ENCODE peak calls at places on chromosomes 4 and X, in five cellular contexts. One of them, this sample, is unnamed. For H3K4me1, the result is how much of the 10 kb centered on the place peaks cover.

GRCh38 chr4:8595237-8596087 is 2.9 kb downstream of the CPZ start:
- DNase-seq in small intestine: peak
- DNase-seq in esophagus squamous epithelium: no peak
- DNase-seq in endodermal cell: no peak
- DNase-seq in ovary: no peak
- DNase-seq in this sample: no peak

GRCh38 chr4:188428935-188429334 is 289.7 kb downstream of the TRIML1 start:
- DNase-seq in small intestine: no peak
- DNase-seq in esophagus squamous epithelium: no peak
- DNase-seq in endodermal cell: no peak
- DNase-seq in ovary: no peak
- DNase-seq in this sample: no peak

GRCh38 chr4:41177016-41177415 is 37.3 kb downstream of the APBB2 start:
- DNase-seq in small intestine: no peak
- DNase-seq in esophagus squamous epithelium: no peak
- DNase-seq in endodermal cell: no peak
- DNase-seq in ovary: no peak
- DNase-seq in this sample: no peak

GRCh38 chr4:95546236-95546635 is 2.5 kb downstream of the UNC5C start:
- DNase-seq in small intestine: no peak
- DNase-seq in esophagus squamous epithelium: no peak
- DNase-seq in endodermal cell: no peak
- DNase-seq in ovary: no peak
- DNase-seq in this sample: no peak

GRCh38 chr4:118279920-118280432 is 72.8 kb downstream of the PRSS12 start:
- DNase-seq in small intestine: no peak
- DNase-seq in esophagus squamous epithelium: no peak
- DNase-seq in endodermal cell: no peak
- DNase-seq in ovary: no peak
- DNase-seq in this sample: no peak

GRCh38 chr4:126748736-126749135 is 884.0 kb upstream of the INTU start:
- DNase-seq in small intestine: no peak
- DNase-seq in esophagus squamous epithelium: no peak
- DNase-seq in endodermal cell: no peak
- DNase-seq in ovary: no peak
- DNase-seq in this sample: no peak

GRCh38 chrX:290476-291166 is 9.4 kb downstream of the PLCXD1 start:
- DNase-seq in small intestine: no peak
- DNase-seq in esophagus squamous epithelium: no peak
- DNase-seq in endodermal cell: no peak
- DNase-seq in ovary: no peak
- DNase-seq in this sample: no peak

GRCh38 chr4:9953089-9953488 is 68.2 kb downstream of the SLC2A9 start:
- DNase-seq in small intestine: no peak
- DNase-seq in esophagus squamous epithelium: no peak
- DNase-seq in endodermal cell: no peak
- DNase-seq in ovary: no peak
- DNase-seq in this sample: no peak

GRCh38 chr4:106806158-106806797 is 229.8 kb downstream of the DKK2 start:
- DNase-seq in small intestine: no peak
- DNase-seq in esophagus squamous epithelium: no peak
- DNase-seq in endodermal cell: no peak
- DNase-seq in ovary: no peak
- DNase-seq in this sample: no peak

GRCh38 chrX:132216806-132217202 is 2.4 kb downstream of the RAP2C start:
- DNase-seq in small intestine: peak
- DNase-seq in esophagus squamous epithelium: no peak
- DNase-seq in endodermal cell: no peak
- DNase-seq in ovary: no peak
- DNase-seq in this sample: no peak

GRCh38 chrX:47144626-47145407 is at the start of the genes NDUFB11 and RBM10:
- DNase-seq in small intestine: peak
- DNase-seq in esophagus squamous epithelium: peak
- DNase-seq in endodermal cell: peak
- DNase-seq in ovary: peak
- DNase-seq in this sample: peak

GRCh38 chr4:73729534-73730165 is 10.7 kb upstream of the CXCL8 start:
- DNase-seq in small intestine: peak
- DNase-seq in esophagus squamous epithelium: no peak
- DNase-seq in endodermal cell: peak
- DNase-seq in ovary: peak
- DNase-seq in this sample: peak

GRCh38 chrX:102765794-102766193 is 45.3 kb downstream of the GPRASP3 start:
- DNase-seq in small intestine: no peak
- DNase-seq in esophagus squamous epithelium: no peak
- DNase-seq in endodermal cell: no peak
- DNase-seq in ovary: no peak
- DNase-seq in this sample: no peak

GRCh38 chr4:72318771-72319170 is 250.2 kb downstream of the ADAMTS3 start:
- DNase-seq in small intestine: no peak
- DNase-seq in esophagus squamous epithelium: no peak
- DNase-seq in endodermal cell: no peak
- DNase-seq in ovary: no peak
- DNase-seq in this sample: no peak

GRCh38 chr4:36990108-36990872 is 254.3 kb upstream of the NWD2 start:
- DNase-seq in small intestine: no peak
- DNase-seq in esophagus squamous epithelium: no peak
- DNase-seq in endodermal cell: no peak
- DNase-seq in ovary: no peak
- DNase-seq in this sample: no peak

GRCh38 chr4:128812360-128812958 is 3.0 kb downstream of the JADE1 start:
- DNase-seq in small intestine: peak
- DNase-seq in esophagus squamous epithelium: no peak
- DNase-seq in endodermal cell: peak
- DNase-seq in ovary: no peak
- DNase-seq in this sample: peak

GRCh38 chr4:26325191-26325590 is 4.4 kb downstream of the RBPJ start:
- DNase-seq in small intestine: peak
- DNase-seq in esophagus squamous epithelium: no peak
- DNase-seq in endodermal cell: no peak
- DNase-seq in ovary: no peak
- DNase-seq in this sample: no peak

GRCh38 chr4:104743141-104743748 is 248.6 kb upstream of the CXXC4 start:
- DNase-seq in small intestine: no peak
- DNase-seq in esophagus squamous epithelium: no peak
- DNase-seq in endodermal cell: no peak
- DNase-seq in ovary: no peak
- DNase-seq in this sample: no peak

GRCh38 chr4:161642708-161643107 is 521.1 kb downstream of the FSTL5 start:
- DNase-seq in small intestine: no peak
- DNase-seq in esophagus squamous epithelium: no peak
- DNase-seq in endodermal cell: no peak
- DNase-seq in ovary: no peak
- DNase-seq in this sample: no peak

GRCh38 chr4:187480146-187481145 is 515.1 kb upstream of the ZFP42 start:
- DNase-seq in small intestine: no peak
- DNase-seq in esophagus squamous epithelium: no peak
- DNase-seq in endodermal cell: no peak
- DNase-seq in ovary: no peak
- DNase-seq in this sample: no peak

GRCh38 chr4:13088726-13089658 is 395.1 kb downstream of the RAB28 start:
- DNase-seq in small intestine: no peak
- DNase-seq in esophagus squamous epithelium: no peak
- DNase-seq in endodermal cell: no peak
- DNase-seq in ovary: no peak
- DNase-seq in this sample: no peak

GRCh38 chrX:17082831-17083230 is 136.4 kb downstream of the REPS2 start:
- DNase-seq in small intestine: no peak
- DNase-seq in esophagus squamous epithelium: no peak
- DNase-seq in endodermal cell: no peak
- DNase-seq in ovary: no peak
- DNase-seq in this sample: no peak

GRCh38 chr4:120723986-120724385 is 198.5 kb downstream of the PRDM5 start:
- DNase-seq in small intestine: no peak
- DNase-seq in esophagus squamous epithelium: no peak
- DNase-seq in endodermal cell: no peak
- DNase-seq in ovary: no peak
- DNase-seq in this sample: no peak

GRCh38 chr4:108192056-108192455 is 23.3 kb upstream of the LEF1 start:
- DNase-seq in small intestine: no peak
- DNase-seq in esophagus squamous epithelium: no peak
- DNase-seq in endodermal cell: no peak
- DNase-seq in ovary: no peak
- DNase-seq in this sample: no peak

GRCh38 chr4:98148856-98149255 is 5.6 kb upstream of the STPG2 start:
- DNase-seq in small intestine: peak
- DNase-seq in esophagus squamous epithelium: no peak
- DNase-seq in endodermal cell: no peak
- DNase-seq in ovary: no peak
- DNase-seq in this sample: no peak

GRCh38 chr4:69493515-69493914 is 2.2 kb downstream of the UGT2B4 start:
- DNase-seq in small intestine: no peak
- DNase-seq in esophagus squamous epithelium: no peak
- DNase-seq in endodermal cell: no peak
- DNase-seq in ovary: no peak
- DNase-seq in this sample: no peak

GRCh38 chrX:51461053-51462050 is 35.0 kb downstream of the NUDT11 start:
- DNase-seq in small intestine: peak
- DNase-seq in esophagus squamous epithelium: no peak
- DNase-seq in endodermal cell: no peak
- DNase-seq in ovary: no peak
- DNase-seq in this sample: peak

GRCh38 chr4:101205878-101206277 is 141.4 kb downstream of the PPP3CA start:
- DNase-seq in small intestine: peak
- DNase-seq in esophagus squamous epithelium: no peak
- DNase-seq in endodermal cell: peak
- DNase-seq in ovary: no peak
- DNase-seq in this sample: no peak

GRCh38 chrX:1555370-1555769 is 18.4 kb upstream of the P2RY8 start:
- DNase-seq in small intestine: no peak
- DNase-seq in esophagus squamous epithelium: no peak
- DNase-seq in endodermal cell: no peak
- DNase-seq in ovary: no peak
- DNase-seq in this sample: no peak

GRCh38 chrX:1551959-1552546 is 15.1 kb upstream of the P2RY8 start:
- DNase-seq in small intestine: no peak
- DNase-seq in esophagus squamous epithelium: no peak
- DNase-seq in endodermal cell: no peak
- DNase-seq in ovary: no peak
- DNase-seq in this sample: no peak

GRCh38 chrX:1558761-1559468 is 21.9 kb upstream of the P2RY8 start:
- DNase-seq in small intestine: peak
- DNase-seq in esophagus squamous epithelium: no peak
- DNase-seq in endodermal cell: no peak
- DNase-seq in ovary: no peak
- DNase-seq in this sample: no peak

GRCh38 chrX:1554469-1555210 is 17.7 kb upstream of the P2RY8 start:
- DNase-seq in small intestine: no peak
- DNase-seq in esophagus squamous epithelium: no peak
- DNase-seq in endodermal cell: no peak
- DNase-seq in ovary: no peak
- DNase-seq in this sample: no peak
- H3K4me1 ChIP-seq in small intestine: under half
- H3K4me1 ChIP-seq in esophagus squamous epithelium: under half
- H3K4me1 ChIP-seq in endodermal cell: under half
- H3K4me1 ChIP-seq in ovary: under half
- H3K4me1 ChIP-seq in this sample: under half

GRCh38 chrX:45806410-45807121 is 605.9 kb upstream of the DIPK2B start:
- DNase-seq in small intestine: peak
- DNase-seq in esophagus squamous epithelium: no peak
- DNase-seq in endodermal cell: no peak
- DNase-seq in ovary: no peak
- DNase-seq in this sample: no peak
- H3K4me1 ChIP-seq in small intestine: under half
- H3K4me1 ChIP-seq in esophagus squamous epithelium: half or more
- H3K4me1 ChIP-seq in endodermal cell: under half
- H3K4me1 ChIP-seq in ovary: under half
- H3K4me1 ChIP-seq in this sample: under half

GRCh38 chrX:70016513-70016912 is 33.2 kb downstream of the AWAT2 start:
- DNase-seq in small intestine: no peak
- DNase-seq in esophagus squamous epithelium: no peak
- DNase-seq in endodermal cell: no peak
- DNase-seq in ovary: no peak
- DNase-seq in this sample: no peak
- H3K4me1 ChIP-seq in small intestine: under half
- H3K4me1 ChIP-seq in esophagus squamous epithelium: under half
- H3K4me1 ChIP-seq in endodermal cell: under half
- H3K4me1 ChIP-seq in ovary: under half
- H3K4me1 ChIP-seq in this sample: under half

DNA sequence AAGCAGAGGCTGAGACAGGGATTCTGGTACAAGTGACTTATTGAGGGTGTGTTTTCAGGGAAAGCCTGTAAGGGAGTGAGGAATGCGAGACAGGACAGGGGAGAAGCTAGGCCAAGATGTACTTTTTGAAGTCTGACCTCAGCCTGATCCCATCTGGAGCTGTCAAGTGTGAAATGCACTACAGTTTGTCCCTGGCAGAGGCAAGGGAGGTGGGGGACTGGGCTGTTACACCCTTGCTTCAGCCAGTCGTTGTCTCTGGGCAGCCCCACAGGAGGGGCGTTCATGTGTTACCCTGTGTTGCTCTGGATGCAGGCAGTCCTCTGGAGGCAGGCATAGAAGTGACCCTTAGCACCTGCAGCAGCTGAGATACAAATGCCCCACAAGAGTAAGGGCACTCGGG is 25.8 kb downstream of the PPEF1 start:
- DNase-seq in small intestine: no peak
- DNase-seq in esophagus squamous epithelium: no peak
- DNase-seq in endodermal cell: no peak
- DNase-seq in ovary: no peak
- DNase-seq in this sample: no peak
- H3K4me1 ChIP-seq in small intestine: under half
- H3K4me1 ChIP-seq in esophagus squamous epithelium: under half
- H3K4me1 ChIP-seq in endodermal cell: under half
- H3K4me1 ChIP-seq in ovary: under half
- H3K4me1 ChIP-seq in this sample: under half

GRCh38 chr4:165288226-165288625 is 39.2 kb upstream of the MSMO1 start:
- DNase-seq in small intestine: no peak
- DNase-seq in esophagus squamous epithelium: no peak
- DNase-seq in endodermal cell: no peak
- DNase-seq in ovary: no peak
- DNase-seq in this sample: no peak

GRCh38 chr4:165288639-165289428 is 38.6 kb upstream of the MSMO1 start:
- DNase-seq in small intestine: peak
- DNase-seq in esophagus squamous epithelium: no peak
- DNase-seq in endodermal cell: no peak
- DNase-seq in ovary: no peak
- DNase-seq in this sample: no peak

GRCh38 chr4:165293927-165294649 is 33.4 kb upstream of the MSMO1 start:
- DNase-seq in small intestine: no peak
- DNase-seq in esophagus squamous epithelium: no peak
- DNase-seq in endodermal cell: no peak
- DNase-seq in ovary: no peak
- DNase-seq in this sample: no peak

GRCh38 chr4:165293061-165293460 is 34.4 kb upstream of the MSMO1 start:
- DNase-seq in small intestine: no peak
- DNase-seq in esophagus squamous epithelium: no peak
- DNase-seq in endodermal cell: no peak
- DNase-seq in ovary: no peak
- DNase-seq in this sample: no peak

DNA sequence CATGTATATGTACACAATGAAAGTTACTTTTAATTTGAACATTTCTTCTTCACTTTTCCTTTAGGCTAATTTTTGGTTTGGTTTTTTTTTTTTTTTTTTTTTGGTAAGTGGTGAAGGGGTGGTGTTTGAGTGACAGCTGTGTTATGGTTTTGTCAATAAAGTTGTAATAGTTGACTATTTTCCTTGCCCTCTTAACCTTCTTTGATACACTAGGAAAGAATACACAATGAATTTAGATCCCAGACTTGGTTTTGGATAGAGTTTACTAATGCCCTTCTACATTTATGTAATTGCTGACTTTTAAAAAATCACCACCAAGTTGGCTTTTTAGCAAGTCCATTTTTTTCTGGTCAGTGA is 38.1 kb upstream of the MSMO1 start:
- DNase-seq in small intestine: no peak
- DNase-seq in esophagus squamous epithelium: no peak
- DNase-seq in endodermal cell: no peak
- DNase-seq in ovary: no peak
- DNase-seq in this sample: no peak
- H3K4me1 ChIP-seq in small intestine: under half
- H3K4me1 ChIP-seq in esophagus squamous epithelium: under half
- H3K4me1 ChIP-seq in endodermal cell: under half
- H3K4me1 ChIP-seq in ovary: under half
- H3K4me1 ChIP-seq in this sample: under half